ENCODE peak calls at places on chromosomes 11 and 22, in seven cellular contexts. K, P, N, D, C, J and W are unnamed samples.

GRCh38 chr22:39003165-39003638 is 10.9 kb upstream of the APOBEC3C start:
- DNase-seq in K (peak; percentile 81), P (peak; percentile 66), N (peak; percentile 64), D (peak; percentile 78), C (peak; percentile 84), J (peak; percentile 81), W (peak; percentile 79)

GRCh38 chr22:44391481-44392445 is 79.0 kb upstream of the SHISAL1 start:
- DNase-seq in K (no peak), P (no peak), N (no peak), D (peak; percentile 6), C (no peak), J (no peak), W (no peak)

GRCh38 chr22:19928207-19928606 is 13.4 kb upstream of the COMT start:
- DNase-seq in K (no peak), P (no peak), N (no peak), D (no peak), C (no peak), J (no peak), W (no peak)

GRCh38 chr11:33452806-33453205 is 195.6 kb downstream of the HIPK3 start:
- DNase-seq in K (peak; percentile 29), P (no peak), N (no peak), D (no peak), C (no peak), J (peak; percentile 92), W (no peak)

GRCh38 chr11:123239371-123240150 is 44.5 kb upstream of the CLMP start:
- DNase-seq in K (no peak), P (no peak), N (no peak), D (no peak), C (no peak), J (no peak), W (no peak)

GRCh38 chr22:35705141-35705540 is 12.5 kb upstream of the APOL5 start:
- DNase-seq in K (peak; percentile 62), P (no peak), N (no peak), D (no peak), C (no peak), J (peak; percentile 51), W (no peak)

GRCh38 chr11:7576671-7577225 is 62.9 kb downstream of the PPFIBP2 start:
- DNase-seq in K (no peak), P (no peak), N (no peak), D (peak; percentile 60), C (peak; percentile 56), J (peak; percentile 29), W (no peak)

GRCh38 chr11:128052912-128053641 is 534.3 kb downstream of the ETS1 start:
- DNase-seq in K (no peak), P (no peak), N (no peak), D (no peak), C (no peak), J (peak; percentile 76), W (no peak)

GRCh38 chr11:128180446-128181089 is 406.8 kb downstream of the ETS1 start:
- DNase-seq in K (peak; percentile 41), P (no peak), N (no peak), D (no peak), C (no peak), J (peak; percentile 94), W (no peak)

GRCh38 chr11:119666463-119667131 is 62.4 kb downstream of the NECTIN1 start:
- DNase-seq in K (peak; percentile 86), P (peak; percentile 28), N (peak; percentile 85), D (peak; percentile 88), C (peak; percentile 83), J (peak; percentile 65), W (peak; percentile 10)

GRCh38 chr11:62336949-62337681 is at the start of gene ASRGL1:
- DNase-seq in K (peak; percentile 55), P (peak; percentile 64), N (peak; percentile 82), D (peak; percentile 93), C (peak; percentile 94), J (peak; percentile 80), W (no peak)

GRCh38 chr22:33271390-33272161 is 213.4 kb upstream of the SYN3 start:
- DNase-seq in K (no peak), P (no peak), N (peak; percentile 35), D (peak; percentile 70), C (peak; percentile 53), J (peak; percentile 1), W (no peak)

GRCh38 chr11:75633409-75634011 is 35.3 kb downstream of the MAP6 start:
- DNase-seq in K (no peak), P (no peak), N (no peak), D (no peak), C (no peak), J (no peak), W (no peak)

GRCh38 chr11:76793834-76794291 is 10.7 kb downstream of the TSKU start:
- DNase-seq in K (no peak), P (no peak), N (no peak), D (no peak), C (no peak), J (no peak), W (no peak)

GRCh38 chr11:126167476-126167875 is 44.0 kb downstream of the RPUSD4 start:
- DNase-seq in K (no peak), P (no peak), N (no peak), D (no peak), C (no peak), J (no peak), W (no peak)

GRCh38 chr22:46586123-46586519 is 34.1 kb upstream of the GRAMD4 start:
- DNase-seq in K (no peak), P (no peak), N (no peak), D (peak; percentile 25), C (peak; percentile 42), J (no peak), W (no peak)

GRCh38 chr11:64128255-64129006 is 37.5 kb downstream of the MACROD1 start:
- DNase-seq in K (no peak), P (no peak), N (no peak), D (no peak), C (no peak), J (no peak), W (no peak)

GRCh38 chr11:99988105-99988907 is 698.8 kb upstream of the ARHGAP42 start:
- DNase-seq in K (no peak), P (no peak), N (no peak), D (no peak), C (no peak), J (peak; percentile 55), W (no peak)

GRCh38 chr11:69923196-69923595 is 104.0 kb upstream of the FGF3 start:
- DNase-seq in K (no peak), P (no peak), N (no peak), D (peak; percentile 36), C (no peak), J (no peak), W (no peak)

GRCh38 chr11:67697846-67698245 is 23.4 kb upstream of the ALDH3B2 start:
- DNase-seq in K (no peak), P (no peak), N (no peak), D (no peak), C (no peak), J (no peak), W (no peak)

GRCh38 chr11:72111803-72112540 is 523 bp downstream of the ANAPC15 start:
- DNase-seq in K (peak; percentile 94), P (peak; percentile 80), N (peak; percentile 100), D (peak; percentile 94), C (peak; percentile 94), J (peak; percentile 100), W (peak; percentile 100)

GRCh38 chr11:77431813-77432212 is 42.1 kb downstream of the PAK1 start:
- DNase-seq in K (no peak), P (no peak), N (no peak), D (no peak), C (no peak), J (no peak), W (no peak)

GRCh38 chr11:128737704-128738103 is 43.8 kb downstream of the FLI1 start:
- DNase-seq in K (no peak), P (no peak), N (no peak), D (no peak), C (no peak), J (no peak), W (no peak)

GRCh38 chr11:9601041-9601875 is 27.8 kb downstream of the WEE1 start:
- DNase-seq in K (no peak), P (peak; percentile 31), N (peak; percentile 42), D (peak; percentile 74), C (peak; percentile 57), J (peak; percentile 86), W (peak; percentile 95)

GRCh38 chr11:5631426-5631825 is 6.6 kb downstream of the TRIM34 start:
- DNase-seq in K (no peak), P (no peak), N (no peak), D (no peak), C (no peak), J (no peak), W (no peak)

GRCh38 chr22:16957781-16958180 is 50.2 kb downstream of the GAB4 start:
- DNase-seq in K (no peak), P (no peak), N (no peak), D (no peak), C (no peak), J (no peak), W (no peak)

GRCh38 chr22:44526431-44527115 is 28.5 kb upstream of the RTL6 start:
- DNase-seq in K (no peak), P (no peak), N (no peak), D (no peak), C (no peak), J (peak; percentile 28), W (no peak)

GRCh38 chr11:91978747-91979146 is 245.9 kb upstream of the FAT3 start:
- DNase-seq in K (peak; percentile 15), P (no peak), N (no peak), D (no peak), C (no peak), J (peak; percentile 89), W (no peak)

GRCh38 chr11:130611791-130612251 is 163.4 kb downstream of the ADAMTS15 start:
- DNase-seq in K (peak; percentile 31), P (no peak), N (no peak), D (no peak), C (no peak), J (peak; percentile 95), W (no peak)

GRCh38 chr11:36365937-36366336 is 69.8 kb downstream of the PRR5L start:
- DNase-seq in K (no peak), P (no peak), N (no peak), D (no peak), C (no peak), J (no peak), W (peak; percentile 50)

GRCh38 chr11:45543808-45544422 is 121.5 kb downstream of the CHST1 start:
- DNase-seq in K (peak; percentile 19), P (no peak), N (no peak), D (no peak), C (no peak), J (peak; percentile 22), W (no peak)

GRCh38 chr22:30368420-30368819 is 11.6 kb downstream of the CCDC157 start:
- DNase-seq in K (no peak), P (no peak), N (no peak), D (no peak), C (no peak), J (no peak), W (no peak)

GRCh38 chr11:67499808-67500793 is 5.1 kb downstream of the PITPNM1 start:
- DNase-seq in K (no peak), P (no peak), N (no peak), D (peak; percentile 58), C (no peak), J (no peak), W (no peak)

GRCh38 chr11:10379022-10379421 is 74.1 kb downstream of the ADM start:
- DNase-seq in K (no peak), P (no peak), N (no peak), D (no peak), C (peak; percentile 32), J (peak; percentile 48), W (peak; percentile 41)

GRCh38 chr11:124113890-124114289 is 1.4 kb upstream of the VWA5A start:
- DNase-seq in K (no peak), P (no peak), N (no peak), D (no peak), C (peak; percentile 69), J (peak; percentile 12), W (no peak)